ENCODE peak calls at places on chromosomes 4 and X, in ten cellular contexts. One of them, this sample, is unnamed. For H3K27me3 and H3K4me1, the result is how much of the 10 kb centered on the place peaks cover.

GRCh38 chrX:20414066-20414465 is 147.4 kb upstream of the RPS6KA3 start:
- DNase-seq in CD8-positive, alpha-beta T cell: no peak
- DNase-seq in IMR-90: no peak
- DNase-seq in Karpas-422: no peak
- DNase-seq in right lobe of liver: no peak
- DNase-seq in HCT116: no peak
- DNase-seq in fibroblast of lung: no peak
- DNase-seq in transverse colon: no peak
- DNase-seq in mesenchymal stem cell: no peak
- DNase-seq in mammary epithelial cell: no peak
- DNase-seq in this sample: no peak

GRCh38 chr4:168076989-168077725 is 15.2 kb upstream of the ANXA10 start:
- DNase-seq in Karpas-422: peak
- DNase-seq in mesenchymal stem cell: peak
- DNase-seq in right lobe of liver: peak
- DNase-seq in IMR-90: peak
- DNase-seq in fibroblast of lung: peak
- DNase-seq in mammary epithelial cell: peak
- DNase-seq in transverse colon: peak
- DNase-seq in CD8-positive, alpha-beta T cell: no peak
- DNase-seq in HCT116: peak
- DNase-seq in this sample: peak

GRCh38 chrX:118974908-118975671 is 672 bp downstream of the LONRF3 start:
- DNase-seq in fibroblast of lung: no peak
- DNase-seq in Karpas-422: no peak
- DNase-seq in IMR-90: no peak
- DNase-seq in transverse colon: peak
- DNase-seq in mammary epithelial cell: no peak
- DNase-seq in CD8-positive, alpha-beta T cell: peak
- DNase-seq in HCT116: no peak
- DNase-seq in mesenchymal stem cell: peak
- DNase-seq in right lobe of liver: peak
- DNase-seq in this sample: peak

GRCh38 chr4:118173956-118174355 is 139.7 kb downstream of the NDST3 start:
- DNase-seq in CD8-positive, alpha-beta T cell: no peak
- DNase-seq in mammary epithelial cell: peak
- DNase-seq in mesenchymal stem cell: peak
- DNase-seq in fibroblast of lung: peak
- DNase-seq in HCT116: no peak
- DNase-seq in right lobe of liver: no peak
- DNase-seq in Karpas-422: no peak
- DNase-seq in IMR-90: peak
- DNase-seq in transverse colon: no peak
- DNase-seq in this sample: no peak

GRCh38 chr4:100938698-100939097 is 408.6 kb downstream of the PPP3CA start:
- DNase-seq in transverse colon: no peak
- DNase-seq in mesenchymal stem cell: no peak
- DNase-seq in right lobe of liver: no peak
- DNase-seq in CD8-positive, alpha-beta T cell: no peak
- DNase-seq in HCT116: no peak
- DNase-seq in fibroblast of lung: no peak
- DNase-seq in IMR-90: no peak
- DNase-seq in mammary epithelial cell: no peak
- DNase-seq in Karpas-422: no peak
- DNase-seq in this sample: no peak

GRCh38 chrX:31483336-31483735 is 411.5 kb upstream of the FTHL17 start:
- DNase-seq in mesenchymal stem cell: peak
- DNase-seq in CD8-positive, alpha-beta T cell: no peak
- DNase-seq in right lobe of liver: no peak
- DNase-seq in fibroblast of lung: peak
- DNase-seq in IMR-90: peak
- DNase-seq in Karpas-422: no peak
- DNase-seq in mammary epithelial cell: peak
- DNase-seq in transverse colon: no peak
- DNase-seq in HCT116: no peak
- DNase-seq in this sample: no peak

GRCh38 chr4:85474818-85475630 is at the start of gene ARHGAP24:
- DNase-seq in mammary epithelial cell: peak
- DNase-seq in Karpas-422: peak
- DNase-seq in HCT116: peak
- DNase-seq in transverse colon: peak
- DNase-seq in mesenchymal stem cell: peak
- DNase-seq in IMR-90: peak
- DNase-seq in CD8-positive, alpha-beta T cell: no peak
- DNase-seq in right lobe of liver: peak
- DNase-seq in fibroblast of lung: peak
- DNase-seq in this sample: peak

GRCh38 chr4:107018336-107018735 is 17.8 kb downstream of the DKK2 start:
- DNase-seq in transverse colon: no peak
- DNase-seq in right lobe of liver: no peak
- DNase-seq in CD8-positive, alpha-beta T cell: no peak
- DNase-seq in IMR-90: no peak
- DNase-seq in mammary epithelial cell: no peak
- DNase-seq in HCT116: no peak
- DNase-seq in Karpas-422: no peak
- DNase-seq in mesenchymal stem cell: no peak
- DNase-seq in fibroblast of lung: no peak
- DNase-seq in this sample: no peak

GRCh38 chr4:107825072-107825789 is 499 bp downstream of the SGMS2 start:
- DNase-seq in fibroblast of lung: peak
- DNase-seq in CD8-positive, alpha-beta T cell: no peak
- DNase-seq in mammary epithelial cell: peak
- DNase-seq in HCT116: no peak
- DNase-seq in mesenchymal stem cell: peak
- DNase-seq in Karpas-422: no peak
- DNase-seq in transverse colon: peak
- DNase-seq in IMR-90: peak
- DNase-seq in right lobe of liver: peak
- DNase-seq in this sample: peak

GRCh38 chr4:77187231-77187630 is 30.2 kb downstream of the CCNG2 start:
- DNase-seq in IMR-90: no peak
- DNase-seq in transverse colon: no peak
- DNase-seq in HCT116: no peak
- DNase-seq in right lobe of liver: no peak
- DNase-seq in Karpas-422: no peak
- DNase-seq in fibroblast of lung: no peak
- DNase-seq in mesenchymal stem cell: no peak
- DNase-seq in mammary epithelial cell: no peak
- DNase-seq in CD8-positive, alpha-beta T cell: no peak
- DNase-seq in this sample: no peak

DNA sequence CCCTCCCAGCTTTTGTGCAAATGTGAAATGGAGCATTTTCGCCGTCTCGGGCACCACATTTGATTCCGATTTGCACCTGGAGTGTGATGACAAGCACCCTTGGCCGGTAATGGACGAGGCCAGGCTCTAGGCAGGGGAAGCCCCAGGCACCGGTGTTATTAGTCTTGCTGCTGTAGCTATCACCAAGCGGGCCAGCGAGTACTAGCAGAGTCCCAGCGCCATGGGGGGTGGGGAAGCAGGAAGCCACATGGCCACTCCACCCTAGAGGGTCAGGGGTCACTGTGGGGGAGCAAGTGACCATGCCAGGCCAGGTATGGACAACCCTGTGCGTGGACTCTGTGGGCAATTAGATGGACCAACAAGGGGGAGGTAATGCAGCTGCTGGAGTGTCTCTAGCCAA is 88.8 kb downstream of the CPZ start:
- DNase-seq in transverse colon: no peak
- DNase-seq in fibroblast of lung: no peak
- DNase-seq in HCT116: no peak
- DNase-seq in mammary epithelial cell: no peak
- DNase-seq in right lobe of liver: no peak
- DNase-seq in Karpas-422: no peak
- DNase-seq in mesenchymal stem cell: no peak
- DNase-seq in IMR-90: no peak
- DNase-seq in CD8-positive, alpha-beta T cell: no peak
- DNase-seq in this sample: no peak
- H3K27me3 ChIP-seq in transverse colon: under half
- H3K27me3 ChIP-seq in fibroblast of lung: under half
- H3K27me3 ChIP-seq in HCT116: under half
- H3K27me3 ChIP-seq in mammary epithelial cell: under half
- H3K27me3 ChIP-seq in right lobe of liver: under half
- H3K27me3 ChIP-seq in Karpas-422: under half
- H3K27me3 ChIP-seq in mesenchymal stem cell: half or more
- H3K27me3 ChIP-seq in IMR-90: under half
- H3K27me3 ChIP-seq in CD8-positive, alpha-beta T cell: under half
- H3K27me3 ChIP-seq in this sample: under half

GRCh38 chr4:42644897-42645296 is 12.0 kb downstream of the ATP8A1 start:
- DNase-seq in CD8-positive, alpha-beta T cell: no peak
- DNase-seq in fibroblast of lung: no peak
- DNase-seq in mesenchymal stem cell: no peak
- DNase-seq in Karpas-422: no peak
- DNase-seq in IMR-90: no peak
- DNase-seq in right lobe of liver: no peak
- DNase-seq in transverse colon: no peak
- DNase-seq in HCT116: no peak
- DNase-seq in mammary epithelial cell: no peak
- DNase-seq in this sample: no peak

GRCh38 chr4:42641696-42642095 is 15.2 kb downstream of the ATP8A1 start:
- DNase-seq in CD8-positive, alpha-beta T cell: no peak
- DNase-seq in right lobe of liver: no peak
- DNase-seq in HCT116: no peak
- DNase-seq in mesenchymal stem cell: no peak
- DNase-seq in IMR-90: no peak
- DNase-seq in transverse colon: no peak
- DNase-seq in fibroblast of lung: no peak
- DNase-seq in Karpas-422: no peak
- DNase-seq in mammary epithelial cell: no peak
- DNase-seq in this sample: peak

GRCh38 chr4:42642136-42642797 is 14.6 kb downstream of the ATP8A1 start:
- DNase-seq in mammary epithelial cell: no peak
- DNase-seq in right lobe of liver: no peak
- DNase-seq in fibroblast of lung: no peak
- DNase-seq in Karpas-422: no peak
- DNase-seq in CD8-positive, alpha-beta T cell: no peak
- DNase-seq in IMR-90: no peak
- DNase-seq in transverse colon: no peak
- DNase-seq in mesenchymal stem cell: no peak
- DNase-seq in HCT116: no peak
- DNase-seq in this sample: no peak

GRCh38 chr4:42646013-42646784 is 10.7 kb downstream of the ATP8A1 start:
- DNase-seq in transverse colon: no peak
- DNase-seq in IMR-90: no peak
- DNase-seq in HCT116: no peak
- DNase-seq in fibroblast of lung: no peak
- DNase-seq in Karpas-422: no peak
- DNase-seq in CD8-positive, alpha-beta T cell: no peak
- DNase-seq in mammary epithelial cell: no peak
- DNase-seq in right lobe of liver: no peak
- DNase-seq in mesenchymal stem cell: no peak
- DNase-seq in this sample: no peak

GRCh38 chr4:42643685-42644084 is 13.2 kb downstream of the ATP8A1 start:
- DNase-seq in IMR-90: no peak
- DNase-seq in Karpas-422: peak
- DNase-seq in CD8-positive, alpha-beta T cell: no peak
- DNase-seq in mammary epithelial cell: no peak
- DNase-seq in transverse colon: no peak
- DNase-seq in mesenchymal stem cell: no peak
- DNase-seq in right lobe of liver: no peak
- DNase-seq in HCT116: no peak
- DNase-seq in fibroblast of lung: no peak
- DNase-seq in this sample: no peak
- H3K4me1 ChIP-seq in IMR-90: under half
- H3K4me1 ChIP-seq in Karpas-422: half or more
- H3K4me1 ChIP-seq in CD8-positive, alpha-beta T cell: half or more
- H3K4me1 ChIP-seq in mammary epithelial cell: under half
- H3K4me1 ChIP-seq in transverse colon: under half
- H3K4me1 ChIP-seq in mesenchymal stem cell: under half
- H3K4me1 ChIP-seq in right lobe of liver: under half
- H3K4me1 ChIP-seq in HCT116: under half
- H3K4me1 ChIP-seq in fibroblast of lung: under half
- H3K4me1 ChIP-seq in this sample: under half

DNA sequence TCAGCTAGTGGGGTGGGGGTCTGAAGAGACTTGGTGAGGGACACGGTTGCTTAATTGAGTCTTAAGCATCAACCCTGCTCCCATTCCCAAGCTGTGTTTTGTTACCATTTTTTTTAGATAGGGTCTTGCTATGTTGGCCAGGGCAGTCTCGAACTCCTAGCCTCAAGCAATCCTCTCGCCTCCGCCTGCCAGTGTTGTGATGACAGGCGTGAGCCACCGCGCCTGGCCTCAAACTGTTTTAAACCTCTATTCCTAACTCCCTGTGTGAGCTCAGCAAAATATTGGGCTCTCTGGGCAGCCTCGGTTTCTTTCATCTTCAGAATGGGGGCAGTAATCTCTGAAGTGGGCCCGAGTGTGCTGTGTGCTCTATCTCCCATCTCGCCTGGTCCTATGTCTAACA is 26.3 kb upstream of the BCORL1 start:
- DNase-seq in Karpas-422: no peak
- DNase-seq in HCT116: no peak
- DNase-seq in transverse colon: no peak
- DNase-seq in fibroblast of lung: no peak
- DNase-seq in mammary epithelial cell: no peak
- DNase-seq in IMR-90: no peak
- DNase-seq in mesenchymal stem cell: no peak
- DNase-seq in right lobe of liver: no peak
- DNase-seq in CD8-positive, alpha-beta T cell: no peak
- DNase-seq in this sample: no peak
- H3K4me3 ChIP-seq in Karpas-422: no peak
- H3K4me3 ChIP-seq in HCT116: no peak
- H3K4me3 ChIP-seq in transverse colon: no peak
- H3K4me3 ChIP-seq in fibroblast of lung: no peak
- H3K4me3 ChIP-seq in mammary epithelial cell: no peak
- H3K4me3 ChIP-seq in IMR-90: no peak
- H3K4me3 ChIP-seq in mesenchymal stem cell: no peak
- H3K4me3 ChIP-seq in right lobe of liver: no peak
- H3K4me3 ChIP-seq in CD8-positive, alpha-beta T cell: no peak
- H3K4me3 ChIP-seq in this sample: no peak

GRCh38 chr4:797066-797465 is 28.9 kb downstream of the CPLX1 start:
- DNase-seq in CD8-positive, alpha-beta T cell: no peak
- DNase-seq in IMR-90: no peak
- DNase-seq in transverse colon: no peak
- DNase-seq in HCT116: no peak
- DNase-seq in right lobe of liver: peak
- DNase-seq in mammary epithelial cell: no peak
- DNase-seq in fibroblast of lung: no peak
- DNase-seq in mesenchymal stem cell: no peak
- DNase-seq in Karpas-422: no peak
- DNase-seq in this sample: peak

GRCh38 chr4:796206-796605 is 29.7 kb downstream of the CPLX1 start:
- DNase-seq in transverse colon: no peak
- DNase-seq in HCT116: no peak
- DNase-seq in IMR-90: no peak
- DNase-seq in mesenchymal stem cell: no peak
- DNase-seq in fibroblast of lung: no peak
- DNase-seq in CD8-positive, alpha-beta T cell: no peak
- DNase-seq in mammary epithelial cell: no peak
- DNase-seq in right lobe of liver: no peak
- DNase-seq in Karpas-422: no peak
- DNase-seq in this sample: no peak

GRCh38 chr4:803884-804283 is 22.0 kb downstream of the CPLX1 start:
- DNase-seq in HCT116: no peak
- DNase-seq in Karpas-422: no peak
- DNase-seq in IMR-90: no peak
- DNase-seq in mesenchymal stem cell: no peak
- DNase-seq in CD8-positive, alpha-beta T cell: no peak
- DNase-seq in right lobe of liver: no peak
- DNase-seq in fibroblast of lung: no peak
- DNase-seq in transverse colon: no peak
- DNase-seq in mammary epithelial cell: no peak
- DNase-seq in this sample: no peak

GRCh38 chr4:804804-805203 is 21.1 kb downstream of the CPLX1 start:
- DNase-seq in transverse colon: no peak
- DNase-seq in Karpas-422: no peak
- DNase-seq in right lobe of liver: no peak
- DNase-seq in mesenchymal stem cell: no peak
- DNase-seq in HCT116: no peak
- DNase-seq in IMR-90: no peak
- DNase-seq in CD8-positive, alpha-beta T cell: no peak
- DNase-seq in fibroblast of lung: no peak
- DNase-seq in mammary epithelial cell: no peak
- DNase-seq in this sample: no peak

GRCh38 chr4:801436-802124 is 24.3 kb downstream of the CPLX1 start:
- DNase-seq in Karpas-422: peak
- DNase-seq in right lobe of liver: no peak
- DNase-seq in CD8-positive, alpha-beta T cell: no peak
- DNase-seq in mesenchymal stem cell: no peak
- DNase-seq in fibroblast of lung: no peak
- DNase-seq in HCT116: no peak
- DNase-seq in IMR-90: no peak
- DNase-seq in transverse colon: no peak
- DNase-seq in mammary epithelial cell: no peak
- DNase-seq in this sample: no peak
- H3K27me3 ChIP-seq in Karpas-422: under half
- H3K27me3 ChIP-seq in right lobe of liver: under half
- H3K27me3 ChIP-seq in CD8-positive, alpha-beta T cell: under half
- H3K27me3 ChIP-seq in mesenchymal stem cell: under half
- H3K27me3 ChIP-seq in fibroblast of lung: under half
- H3K27me3 ChIP-seq in HCT116: under half
- H3K27me3 ChIP-seq in IMR-90: under half
- H3K27me3 ChIP-seq in transverse colon: under half
- H3K27me3 ChIP-seq in mammary epithelial cell: under half
- H3K27me3 ChIP-seq in this sample: under half